ENCODE peak calls at places on chromosome 20, in eight cellular contexts. C is astrocyte; L is Kasumi-1; B is activated T-cell treated with anti-CD3 and anti-CD28 coated beads, Interleukin-2, amount 50 U/mL, for 48 hours; E is T-helper 1 cell; Z is stimulated activated CD8-positive, alpha-beta memory T cell treated with anti-CD3 and anti-CD28 coated beads, Interleukin-2, amount 100 ng/mL, for 1 hour; X is HCEC 1CT; J is NCI-H226. H is an unnamed sample.

GRCh38 chr20:15236812-15237211 is 899.4 kb upstream of the FLRT3 start:
- DNase-seq in C (peak), L (peak), B (no peak), E (no peak), Z (no peak), X (no peak), J (no peak), H (peak)

GRCh38 chr20:18543216-18543615 is 24.0 kb upstream of the SMIM26 start:
- DNase-seq in C (no peak), L (no peak), B (no peak), E (no peak), Z (no peak), X (no peak), J (no peak), H (no peak)

GRCh38 chr20:15379897-15380296 is 1042.5 kb upstream of the FLRT3 start:
- DNase-seq in C (no peak), L (no peak), B (no peak), E (no peak), Z (no peak), X (no peak), J (no peak), H (no peak)

GRCh38 chr20:51531712-51532456 is 10.6 kb downstream of the NFATC2 start:
- DNase-seq in C (no peak), L (no peak), B (no peak), E (no peak), Z (no peak), X (no peak), J (no peak), H (no peak)

GRCh38 chr20:25356294-25356933 is 34.2 kb downstream of the ABHD12 start:
- DNase-seq in C (no peak), L (no peak), B (no peak), E (no peak), Z (no peak), X (no peak), J (no peak), H (peak)

GRCh38 chr20:40442181-40442963 is 246.7 kb downstream of the MAFB start:
- DNase-seq in C (no peak), L (no peak), B (no peak), E (no peak), Z (no peak), X (no peak), J (no peak), H (peak)

GRCh38 chr20:49775229-49775693 is 37.4 kb upstream of the SLC9A8 start:
- DNase-seq in C (peak), L (no peak), B (no peak), E (no peak), Z (no peak), X (peak), J (peak), H (peak)

GRCh38 chr20:57433658-57434389 is 42.6 kb downstream of the RBM38 start:
- DNase-seq in C (no peak), L (no peak), B (peak), E (no peak), Z (no peak), X (no peak), J (no peak), H (no peak)

GRCh38 chr20:9392892-9393857 is 121.2 kb upstream of the LAMP5 start:
- DNase-seq in C (peak), L (peak), B (no peak), E (no peak), Z (no peak), X (peak), J (peak), H (peak)